ENCODE peak calls at places on chromosome 14, in five cellular contexts. One of them, this sample, is unnamed.

GRCh38 chr14:78667141-78667540 is 497.0 kb downstream of the NRXN3 start:
- DNase-seq in gastrocnemius medialis: no peak
- DNase-seq in cardiac muscle cell: no peak
- DNase-seq in IMR-90: no peak
- DNase-seq in GM23338: no peak
- DNase-seq in this sample: no peak

GRCh38 chr14:81062816-81063215 is 107.4 kb downstream of the TSHR start:
- DNase-seq in gastrocnemius medialis: no peak
- DNase-seq in cardiac muscle cell: peak; percentile 20
- DNase-seq in IMR-90: peak; percentile 0
- DNase-seq in GM23338: peak; percentile 76
- DNase-seq in this sample: no peak

GRCh38 chr14:103872492-103873113 is 25.2 kb upstream of the PPP1R13B start:
- DNase-seq in gastrocnemius medialis: no peak
- DNase-seq in cardiac muscle cell: no peak
- DNase-seq in IMR-90: no peak
- DNase-seq in GM23338: peak; percentile 54
- DNase-seq in this sample: no peak

GRCh38 chr14:45716506-45716905 is 463.5 kb upstream of the MIS18BP1 start:
- DNase-seq in gastrocnemius medialis: no peak
- DNase-seq in cardiac muscle cell: no peak
- DNase-seq in IMR-90: no peak
- DNase-seq in GM23338: peak; percentile 72
- DNase-seq in this sample: no peak

GRCh38 chr14:105050551-105050897 is 14.7 kb downstream of the GPR132 start:
- DNase-seq in gastrocnemius medialis: no peak
- DNase-seq in cardiac muscle cell: no peak
- DNase-seq in IMR-90: peak; percentile 42
- DNase-seq in GM23338: no peak
- DNase-seq in this sample: peak; percentile 91

GRCh38 chr14:100810861-100811461 is 15.0 kb upstream of the MEG3 start:
- DNase-seq in gastrocnemius medialis: no peak
- DNase-seq in cardiac muscle cell: no peak
- DNase-seq in IMR-90: no peak
- DNase-seq in GM23338: no peak
- DNase-seq in this sample: no peak

GRCh38 chr14:98259881-98260280 is 1012.1 kb downstream of the BCL11B start:
- DNase-seq in gastrocnemius medialis: no peak
- DNase-seq in cardiac muscle cell: no peak
- DNase-seq in IMR-90: no peak
- DNase-seq in GM23338: no peak
- DNase-seq in this sample: no peak

GRCh38 chr14:52068741-52069616 is at the start of gene NID2:
- DNase-seq in gastrocnemius medialis: peak; percentile 67
- DNase-seq in cardiac muscle cell: peak; percentile 95
- DNase-seq in IMR-90: peak; percentile 95
- DNase-seq in GM23338: peak; percentile 95
- DNase-seq in this sample: peak; percentile 70

GRCh38 chr14:38070213-38070612 is 137.5 kb upstream of the SSTR1 start:
- DNase-seq in gastrocnemius medialis: no peak
- DNase-seq in cardiac muscle cell: no peak
- DNase-seq in IMR-90: no peak
- DNase-seq in GM23338: no peak
- DNase-seq in this sample: no peak

GRCh38 chr14:83994020-83994419 is 1535.9 kb upstream of the FLRT2 start:
- DNase-seq in gastrocnemius medialis: no peak
- DNase-seq in cardiac muscle cell: no peak
- DNase-seq in IMR-90: peak; percentile 95
- DNase-seq in GM23338: no peak
- DNase-seq in this sample: no peak

GRCh38 chr14:97824218-97824617 is 1027.0 kb downstream of the VRK1 start:
- DNase-seq in gastrocnemius medialis: no peak
- DNase-seq in cardiac muscle cell: no peak
- DNase-seq in IMR-90: no peak
- DNase-seq in GM23338: no peak
- DNase-seq in this sample: no peak

GRCh38 chr14:100375273-100375962 is 52.3 kb downstream of the SLC25A47 start:
- DNase-seq in gastrocnemius medialis: peak; percentile 50
- DNase-seq in cardiac muscle cell: no peak
- DNase-seq in IMR-90: peak; percentile 99
- DNase-seq in GM23338: peak; percentile 66
- DNase-seq in this sample: peak; percentile 71

GRCh38 chr14:31934767-31935266 is 142.3 kb upstream of the ARHGAP5 start:
- DNase-seq in gastrocnemius medialis: no peak
- DNase-seq in cardiac muscle cell: peak; percentile 70
- DNase-seq in IMR-90: peak; percentile 41
- DNase-seq in GM23338: peak; percentile 85
- DNase-seq in this sample: peak; percentile 60

GRCh38 chr14:38342803-38343202 is 86.9 kb upstream of the CLEC14A start:
- DNase-seq in gastrocnemius medialis: no peak
- DNase-seq in cardiac muscle cell: no peak
- DNase-seq in IMR-90: peak; percentile 96
- DNase-seq in GM23338: no peak
- DNase-seq in this sample: no peak

GRCh38 chr14:41922014-41922413 is 315.3 kb downstream of the LRFN5 start:
- DNase-seq in gastrocnemius medialis: no peak
- DNase-seq in cardiac muscle cell: no peak
- DNase-seq in IMR-90: no peak
- DNase-seq in GM23338: no peak
- DNase-seq in this sample: no peak

GRCh38 chr14:100072783-100073346 is 7.6 kb downstream of the EVL start:
- DNase-seq in gastrocnemius medialis: no peak
- DNase-seq in cardiac muscle cell: no peak
- DNase-seq in IMR-90: no peak
- DNase-seq in GM23338: peak; percentile 24
- DNase-seq in this sample: peak; percentile 80

GRCh38 chr14:42424501-42424900 is 817.8 kb downstream of the LRFN5 start:
- DNase-seq in gastrocnemius medialis: no peak
- DNase-seq in cardiac muscle cell: no peak
- DNase-seq in IMR-90: peak; percentile 24
- DNase-seq in GM23338: no peak
- DNase-seq in this sample: no peak

GRCh38 chr14:75430106-75430505 is 2.3 kb downstream of the JDP2 start:
- DNase-seq in gastrocnemius medialis: peak; percentile 72
- DNase-seq in cardiac muscle cell: no peak
- DNase-seq in IMR-90: peak; percentile 59
- DNase-seq in GM23338: no peak
- DNase-seq in this sample: no peak

GRCh38 chr14:78425782-78426181 is 255.6 kb downstream of the NRXN3 start:
- DNase-seq in gastrocnemius medialis: no peak
- DNase-seq in cardiac muscle cell: no peak
- DNase-seq in IMR-90: no peak
- DNase-seq in GM23338: no peak
- DNase-seq in this sample: no peak

GRCh38 chr14:37436519-37436918 is 158.5 kb downstream of the FOXA1 start:
- DNase-seq in gastrocnemius medialis: no peak
- DNase-seq in cardiac muscle cell: no peak
- DNase-seq in IMR-90: no peak
- DNase-seq in GM23338: no peak
- DNase-seq in this sample: peak; percentile 34

GRCh38 chr14:67166450-67166853 is 22.8 kb upstream of the GARIN2 start:
- DNase-seq in gastrocnemius medialis: no peak
- DNase-seq in cardiac muscle cell: peak; percentile 43
- DNase-seq in IMR-90: peak; percentile 58
- DNase-seq in GM23338: peak; percentile 78
- DNase-seq in this sample: no peak

GRCh38 chr14:95101736-95102677 is 55.3 kb downstream of the DICER1 start:
- DNase-seq in gastrocnemius medialis: no peak
- DNase-seq in cardiac muscle cell: no peak
- DNase-seq in IMR-90: no peak
- DNase-seq in GM23338: no peak
- DNase-seq in this sample: no peak

GRCh38 chr14:22432348-22432976 is 156.6 kb downstream of the DAD1 start:
- DNase-seq in gastrocnemius medialis: peak; percentile 16
- DNase-seq in cardiac muscle cell: peak; percentile 36
- DNase-seq in IMR-90: peak; percentile 84
- DNase-seq in GM23338: peak; percentile 16
- DNase-seq in this sample: no peak

GRCh38 chr14:90444077-90444696 is 47.4 kb downstream of the CALM1 start:
- DNase-seq in gastrocnemius medialis: peak; percentile 58
- DNase-seq in cardiac muscle cell: no peak
- DNase-seq in IMR-90: no peak
- DNase-seq in GM23338: no peak
- DNase-seq in this sample: no peak

GRCh38 chr14:76958975-76959710 is 69.4 kb downstream of the IRF2BPL start:
- DNase-seq in gastrocnemius medialis: no peak
- DNase-seq in cardiac muscle cell: peak; percentile 74
- DNase-seq in IMR-90: peak; percentile 72
- DNase-seq in GM23338: no peak
- DNase-seq in this sample: peak; percentile 62

GRCh38 chr14:90704362-90705051 is 111.7 kb downstream of the TTC7B start:
- DNase-seq in gastrocnemius medialis: no peak
- DNase-seq in cardiac muscle cell: no peak
- DNase-seq in IMR-90: peak; percentile 63
- DNase-seq in GM23338: no peak
- DNase-seq in this sample: no peak

GRCh38 chr14:38255408-38255672 is 553 bp downstream of the CLEC14A start:
- DNase-seq in gastrocnemius medialis: no peak
- DNase-seq in cardiac muscle cell: no peak
- DNase-seq in IMR-90: no peak
- DNase-seq in GM23338: peak; percentile 74
- DNase-seq in this sample: no peak

GRCh38 chr14:79971330-79971729 is 240.0 kb downstream of the DIO2 start:
- DNase-seq in gastrocnemius medialis: peak; percentile 15
- DNase-seq in cardiac muscle cell: no peak
- DNase-seq in IMR-90: peak; percentile 87
- DNase-seq in GM23338: no peak
- DNase-seq in this sample: no peak

GRCh38 chr14:92160619-92161018 is 38.9 kb downstream of the CPSF2 start:
- DNase-seq in gastrocnemius medialis: no peak
- DNase-seq in cardiac muscle cell: no peak
- DNase-seq in IMR-90: peak; percentile 91
- DNase-seq in GM23338: no peak
- DNase-seq in this sample: no peak

GRCh38 chr14:21072781-21073339 is 2.8 kb downstream of the ARHGEF40 start:
- DNase-seq in gastrocnemius medialis: no peak
- DNase-seq in cardiac muscle cell: no peak
- DNase-seq in IMR-90: no peak
- DNase-seq in GM23338: no peak
- DNase-seq in this sample: peak; percentile 83

GRCh38 chr14:78535041-78535440 is 364.9 kb downstream of the NRXN3 start:
- DNase-seq in gastrocnemius medialis: no peak
- DNase-seq in cardiac muscle cell: no peak
- DNase-seq in IMR-90: no peak
- DNase-seq in GM23338: no peak
- DNase-seq in this sample: no peak

GRCh38 chr14:58637040-58637390 is 747 bp upstream of the DACT1 start:
- DNase-seq in gastrocnemius medialis: no peak
- DNase-seq in cardiac muscle cell: peak; percentile 58
- DNase-seq in IMR-90: peak; percentile 94
- DNase-seq in GM23338: no peak
- DNase-seq in this sample: peak; percentile 61

GRCh38 chr14:99522457-99522891 is 41.3 kb downstream of the CCNK start:
- DNase-seq in gastrocnemius medialis: no peak
- DNase-seq in cardiac muscle cell: no peak
- DNase-seq in IMR-90: peak; percentile 78
- DNase-seq in GM23338: no peak
- DNase-seq in this sample: no peak

GRCh38 chr14:105866841-105867321 is 340.5 kb downstream of the TMEM121 start:
- DNase-seq in gastrocnemius medialis: peak; percentile 5
- DNase-seq in cardiac muscle cell: no peak
- DNase-seq in IMR-90: no peak
- DNase-seq in GM23338: no peak
- DNase-seq in this sample: no peak

GRCh38 chr14:72547999-72548398 is 345.9 kb downstream of the DPF3 start:
- DNase-seq in gastrocnemius medialis: no peak
- DNase-seq in cardiac muscle cell: no peak
- DNase-seq in IMR-90: no peak
- DNase-seq in GM23338: no peak
- DNase-seq in this sample: no peak
- TF ChIP-seq CTCF in gastrocnemius medialis: no peak
- TF ChIP-seq CTCF in cardiac muscle cell: no peak
- TF ChIP-seq CTCF in IMR-90: peak; percentile 2
- TF ChIP-seq CTCF in GM23338: no peak
- TF ChIP-seq CTCF in this sample: no peak

DNA sequence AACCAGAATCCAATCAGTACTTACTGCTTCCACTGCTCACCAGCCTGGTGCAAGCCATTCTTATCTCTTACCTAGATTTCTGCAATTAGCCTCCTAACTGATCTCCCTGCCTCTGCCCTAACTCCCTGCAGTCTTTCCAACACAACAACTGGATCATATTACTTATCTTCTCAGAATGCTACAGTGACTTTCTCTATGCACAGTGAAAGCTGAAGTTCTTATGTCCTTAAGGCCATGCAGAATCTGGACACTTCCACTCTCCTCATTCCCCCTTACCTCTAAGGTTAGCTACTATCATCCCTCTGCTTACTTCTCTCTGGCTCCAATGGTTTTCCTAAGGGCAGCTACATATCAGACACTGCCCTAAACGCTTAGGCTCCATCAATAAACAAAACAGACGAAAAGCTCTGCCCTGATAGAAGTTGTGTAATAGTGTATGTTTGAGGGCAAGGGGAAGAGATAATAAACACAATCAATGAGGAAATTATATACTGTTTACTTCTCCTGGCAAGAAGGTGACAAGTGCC is 4.0 kb downstream of the KTN1 start:
- DNase-seq in gastrocnemius medialis: no peak
- DNase-seq in cardiac muscle cell: peak; percentile 23
- DNase-seq in IMR-90: peak; percentile 37
- DNase-seq in GM23338: no peak
- DNase-seq in this sample: no peak
- H3K4me1 ChIP-seq in gastrocnemius medialis: peaks cover 79% of the 10 kb centered on the region
- H3K4me1 ChIP-seq in cardiac muscle cell: peaks cover 70% of the 10 kb centered on the region
- H3K4me1 ChIP-seq in IMR-90: peaks cover 15% of the 10 kb centered on the region
- H3K4me1 ChIP-seq in GM23338: peaks cover 58% of the 10 kb centered on the region
- H3K4me1 ChIP-seq in this sample: peaks cover 61% of the 10 kb centered on the region

GRCh38 chr14:24100982-24101494 is 6.9 kb downstream of the PCK2 start:
- DNase-seq in gastrocnemius medialis: no peak
- DNase-seq in cardiac muscle cell: no peak
- DNase-seq in IMR-90: no peak
- DNase-seq in GM23338: no peak
- DNase-seq in this sample: no peak
- H3K4me3 ChIP-seq in gastrocnemius medialis: no peak overlapping the region
- H3K4me3 ChIP-seq in cardiac muscle cell: no peak overlapping the region
- H3K4me3 ChIP-seq in IMR-90: no peak overlapping the region
- H3K4me3 ChIP-seq in GM23338: no peak overlapping the region
- H3K4me3 ChIP-seq in this sample: no peak overlapping the region

DNA sequence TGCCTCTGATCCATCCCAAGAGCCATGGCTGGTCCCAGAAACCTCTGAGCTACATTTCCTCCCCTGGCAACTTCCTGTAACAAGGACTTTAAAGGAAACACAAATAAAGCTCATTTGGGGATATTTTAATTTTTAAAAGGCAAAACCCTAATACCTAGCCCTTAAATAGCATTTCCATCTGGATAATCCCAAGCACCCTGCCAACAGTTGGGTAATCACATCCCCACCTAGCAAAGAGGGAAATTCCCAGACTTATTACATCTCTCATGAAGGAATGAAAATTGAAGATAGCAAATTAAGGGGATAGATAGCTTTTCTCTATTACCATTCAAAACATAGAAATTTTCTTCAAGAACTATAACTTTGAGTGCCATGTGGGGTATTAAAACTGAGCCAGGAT is 213.7 kb upstream of the BMP4 start:
- DNase-seq in gastrocnemius medialis: peak; percentile 16
- DNase-seq in cardiac muscle cell: no peak
- DNase-seq in IMR-90: no peak
- DNase-seq in GM23338: no peak
- DNase-seq in this sample: no peak
- TF ChIP-seq CTCF in gastrocnemius medialis: no peak
- TF ChIP-seq CTCF in cardiac muscle cell: no peak
- TF ChIP-seq CTCF in IMR-90: no peak
- TF ChIP-seq CTCF in GM23338: no peak
- TF ChIP-seq CTCF in this sample: no peak

GRCh38 chr14:61514927-61515326 is 180.4 kb upstream of the HIF1A start:
- DNase-seq in gastrocnemius medialis: no peak
- DNase-seq in cardiac muscle cell: no peak
- DNase-seq in IMR-90: no peak
- DNase-seq in GM23338: no peak
- DNase-seq in this sample: no peak
- H3K4me1 ChIP-seq in gastrocnemius medialis: peaks cover 34% of the 10 kb centered on the region
- H3K4me1 ChIP-seq in cardiac muscle cell: peaks cover 24% of the 10 kb centered on the region
- H3K4me1 ChIP-seq in IMR-90: peaks cover 21% of the 10 kb centered on the region
- H3K4me1 ChIP-seq in GM23338: peaks cover 4% of the 10 kb centered on the region
- H3K4me1 ChIP-seq in this sample: peaks cover 17% of the 10 kb centered on the region